ENCODE peak calls at places on chromosomes 4 and X, in four cellular contexts. L, G, P and K are unnamed samples. For H3K4me1, the result is how much of the 10 kb centered on the place peaks cover.

GRCh38 chr4:145177906-145178538 is 2.4 kb downstream of the OTUD4 start:
- DNase-seq in L (no peak), G (no peak), P (peak), K (no peak)

GRCh38 chr4:136680271-136680670 is 852.0 kb downstream of the PCDH18 start:
- DNase-seq in L (no peak), G (no peak), P (no peak), K (no peak)

GRCh38 chrX:108090474-108091265 is 672 bp downstream of the PSMD10 start:
- DNase-seq in L (no peak), G (no peak), P (peak), K (no peak)

GRCh38 chrX:53479295-53479694 is 45.1 kb upstream of the HSD17B10 start:
- DNase-seq in L (no peak), G (no peak), P (peak), K (no peak)

GRCh38 chr4:157804986-157805385 is 367.8 kb downstream of the GASK1B start:
- DNase-seq in L (no peak), G (no peak), P (peak), K (no peak)

GRCh38 chr4:147550626-147551250 is 66.5 kb upstream of the TMEM184C start:
- DNase-seq in L (no peak), G (no peak), P (no peak), K (no peak)

GRCh38 chrX:67555578-67556203 is 11.9 kb downstream of the AR start:
- DNase-seq in L (peak), G (no peak), P (peak), K (peak)

GRCh38 chrX:22952011-22952410 is 47.7 kb upstream of the DDX53 start:
- DNase-seq in L (no peak), G (no peak), P (peak), K (no peak)

GRCh38 chr4:127917151-127917550 is 36.5 kb downstream of the PLK4 start:
- DNase-seq in L (no peak), G (no peak), P (no peak), K (no peak)

GRCh38 chr4:101155368-101155767 is 192.0 kb downstream of the PPP3CA start:
- DNase-seq in L (no peak), G (no peak), P (peak), K (no peak)

GRCh38 chrX:109347618-109348017 is 134.3 kb downstream of the GUCY2F start:
- DNase-seq in L (no peak), G (no peak), P (no peak), K (no peak)

GRCh38 chr4:184750926-184751584 is 17.2 kb upstream of the CENPU start:
- DNase-seq in L (no peak), G (no peak), P (no peak), K (no peak)

GRCh38 chr4:99763635-99764101 is 53.0 kb upstream of the DAPP1 start:
- DNase-seq in L (no peak), G (no peak), P (peak), K (peak)

GRCh38 chr4:108544504-108544903 is 75.9 kb upstream of the RPL34 start:
- DNase-seq in L (no peak), G (no peak), P (peak), K (no peak)

GRCh38 chr4:87506974-87507701 is 22.0 kb downstream of the SPARCL1 start:
- DNase-seq in L (no peak), G (no peak), P (no peak), K (no peak)

GRCh38 chrX:153829549-153829798 is 870 bp downstream of the PDZD4 start:
- DNase-seq in L (peak), G (no peak), P (no peak), K (no peak)

GRCh38 chr4:54378461-54378860 is 149.4 kb downstream of the PDGFRA start:
- DNase-seq in L (no peak), G (no peak), P (no peak), K (no peak)

DNA sequence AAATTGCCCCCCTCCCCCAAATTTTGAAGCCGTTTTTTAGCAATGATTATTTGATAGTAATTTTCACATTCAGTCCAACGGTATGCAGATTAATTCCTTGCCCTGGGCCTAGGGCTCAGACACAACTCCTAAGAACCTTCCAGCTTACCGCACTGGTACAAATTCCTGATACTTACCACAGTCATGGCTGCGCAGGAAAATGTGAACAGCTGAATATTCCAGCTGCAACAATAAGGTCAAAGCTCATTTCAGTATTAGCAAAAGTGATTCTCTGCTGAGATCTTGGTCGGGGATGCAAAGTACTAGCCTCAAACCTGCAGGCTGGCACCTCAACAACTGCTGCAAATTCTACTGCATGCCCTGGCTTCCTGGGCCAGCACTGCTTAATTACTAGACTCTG is 3.0 kb downstream of the ATP11C start:
- DNase-seq in L (no peak), G (no peak), P (no peak), K (no peak)
- H3K4me3 ChIP-seq in L (no peak), G (no peak), P (no peak), K (no peak)

DNA sequence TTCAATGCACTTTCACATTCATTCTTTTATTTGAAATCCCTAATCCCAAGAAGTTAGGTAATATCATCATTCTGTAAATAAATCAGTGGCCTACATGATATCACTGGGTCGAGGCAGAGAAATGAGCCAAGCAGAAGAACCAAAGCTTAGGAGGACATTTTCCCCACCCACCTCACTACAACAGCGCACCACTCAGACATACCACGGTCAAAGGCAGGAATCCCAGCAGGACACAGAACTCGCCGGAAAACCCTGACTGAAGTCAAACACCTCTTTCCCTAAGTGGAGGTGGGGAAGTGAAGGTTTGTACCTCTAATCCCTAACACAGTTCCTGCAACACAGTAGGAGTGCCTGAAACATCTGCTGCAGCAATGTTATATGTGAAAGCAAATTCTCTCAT is 21.5 kb downstream of the RELL1 start:
- DNase-seq in L (no peak), G (no peak), P (no peak), K (no peak)
- H3K4me1 ChIP-seq in L (under half), G (half or more), P (half or more), K (under half)

DNA sequence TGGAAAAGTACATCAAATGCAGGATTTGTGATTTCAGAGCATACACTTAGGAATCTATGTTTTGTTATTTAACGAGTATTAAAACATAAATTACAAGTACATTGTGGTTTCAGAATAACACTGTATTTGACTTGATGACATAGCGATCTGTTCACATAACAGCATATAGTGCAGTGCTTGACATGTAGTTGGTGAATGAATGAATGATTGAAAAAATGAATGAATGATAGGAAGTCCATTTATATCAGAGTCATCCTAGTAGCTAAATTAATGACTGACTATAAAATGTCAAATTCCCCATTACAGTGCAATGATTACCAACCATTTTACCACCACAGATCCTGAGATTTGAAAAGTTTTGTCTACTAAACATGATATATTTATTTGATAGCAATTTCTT is 114.6 kb upstream of the FAT1 start:
- DNase-seq in L (no peak), G (no peak), P (no peak), K (no peak)
- H3K27ac ChIP-seq in L (no peak), G (no peak), P (no peak), K (no peak)

DNA sequence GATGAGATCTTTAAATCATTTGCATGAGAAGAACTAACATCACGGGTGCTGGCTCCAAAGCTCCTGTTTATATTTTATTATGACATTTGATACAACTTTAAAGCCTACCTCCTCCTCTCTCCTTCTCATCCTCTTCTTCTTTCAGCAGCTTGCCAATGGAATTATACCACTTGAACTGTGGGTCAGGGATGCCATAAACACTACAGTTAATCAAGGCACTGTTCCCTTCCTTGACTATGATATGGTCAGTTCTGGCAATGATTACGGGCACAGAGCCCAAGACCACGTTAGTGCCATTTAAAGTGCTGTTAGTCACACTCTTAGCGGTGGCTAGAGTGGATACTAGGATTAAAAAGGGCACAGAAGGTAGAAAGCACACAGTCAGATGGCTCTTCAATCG is 20.7 kb downstream of the MFAP3L start:
- DNase-seq in L (peak), G (no peak), P (no peak), K (no peak)
- H3K4me3 ChIP-seq in L (no peak), G (no peak), P (no peak), K (no peak)

DNA sequence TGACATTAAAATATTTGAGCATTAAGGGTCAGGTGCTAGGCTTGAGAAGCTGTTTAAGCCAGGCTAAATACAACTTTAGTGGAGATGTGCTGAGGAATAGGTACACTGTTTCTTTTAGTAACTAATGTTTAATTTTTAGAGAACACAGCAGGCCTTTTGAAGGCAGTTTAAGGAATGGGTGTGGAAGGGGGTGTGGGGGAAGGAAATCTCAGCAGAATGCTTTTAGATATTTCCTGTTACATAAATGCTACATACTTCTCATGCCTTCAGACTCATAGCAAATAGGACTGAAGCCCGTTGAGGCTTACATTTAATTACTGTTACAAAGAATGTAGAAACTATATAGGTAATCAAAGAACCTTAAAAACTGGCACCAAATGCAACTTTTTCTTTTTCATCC is 66.3 kb downstream of the WWC2 start:
- DNase-seq in L (no peak), G (no peak), P (no peak), K (no peak)
- H3K4me1 ChIP-seq in L (under half), G (under half), P (under half), K (under half)

GRCh38 chr4:6555519-6555918 is 19.5 kb upstream of the MAN2B2 start:
- DNase-seq in L (no peak), G (no peak), P (no peak), K (no peak)
- H3K27ac ChIP-seq in L (no peak), G (no peak), P (no peak), K (no peak)

DNA sequence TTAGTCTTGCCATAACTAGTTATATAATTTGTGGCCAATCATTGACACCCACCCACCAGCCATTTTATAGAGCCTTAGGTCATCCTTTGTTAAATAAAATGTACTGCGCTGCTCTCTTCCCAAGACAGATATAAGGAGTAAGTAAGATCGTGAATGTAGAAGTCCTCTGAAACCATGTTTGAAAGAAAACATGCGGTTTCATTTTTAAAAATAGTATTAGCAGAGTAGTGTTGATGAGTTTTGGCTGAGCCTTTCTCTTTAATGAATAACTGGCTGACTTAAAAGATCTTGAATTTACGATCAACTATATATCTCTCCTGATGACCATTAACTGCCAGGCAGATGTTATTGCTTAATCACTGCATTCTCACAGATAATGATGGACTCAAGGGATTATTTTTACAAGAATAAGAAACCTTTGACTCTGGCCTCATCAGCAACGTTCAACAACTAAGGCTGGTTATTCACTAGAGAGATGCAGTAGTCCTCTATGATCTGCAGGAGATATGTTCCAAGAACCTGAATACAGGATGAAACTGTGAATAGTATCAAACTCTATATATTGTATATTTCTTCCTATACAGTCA is 81.0 kb downstream of the FAM13A start:
- DNase-seq in L (no peak), G (no peak), P (no peak), K (no peak)
- H3K4me3 ChIP-seq in L (no peak), G (no peak), P (no peak), K (no peak)

DNA sequence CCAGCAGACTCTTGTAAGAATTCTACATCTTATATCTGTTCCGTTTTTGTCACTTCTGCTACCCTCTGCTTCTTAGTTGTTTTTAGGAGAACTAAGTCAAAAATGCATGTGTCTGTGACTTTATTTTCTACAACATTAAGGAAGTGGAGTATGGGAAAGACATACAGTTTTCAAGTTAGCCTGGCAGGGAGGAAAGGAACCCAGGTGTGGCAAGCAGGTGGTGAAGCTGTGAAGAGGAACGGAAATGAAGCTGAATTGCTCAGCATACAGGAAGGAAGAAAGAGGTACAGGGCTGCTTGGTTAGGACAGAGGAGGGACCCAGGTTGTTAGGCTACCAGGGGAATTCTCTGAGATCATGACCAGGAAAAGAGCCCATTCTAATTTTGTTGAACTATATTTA is 9.4 kb downstream of the GPRIN3 start:
- DNase-seq in L (no peak), G (no peak), P (no peak), K (no peak)
- H3K4me1 ChIP-seq in L (under half), G (half or more), P (half or more), K (under half)

GRCh38 chr4:126221262-126221661 is 906.5 kb downstream of the FAT4 start:
- DNase-seq in L (no peak), G (no peak), P (no peak), K (no peak)
- H3K27ac ChIP-seq in L (no peak), G (peak), P (no peak), K (no peak)